ENCODE peak calls at places on chromosomes 3 and 15, in four cellular contexts. H is heart right ventricle, N is AG04449, J is lower leg skin. L is an unnamed sample.

GRCh38 chr3:143751643-143752178 is 96.6 kb downstream of the SLC9A9 start:
- DNase-seq in N (no peak), H (no peak), J (no peak), L (no peak)

GRCh38 chr3:64653101-64653500 is 34.7 kb downstream of the ADAMTS9 start:
- DNase-seq in J (no peak), N (no peak), H (no peak), L (no peak)

GRCh38 chr3:55198554-55198953 is 270.7 kb upstream of the LRTM1 start:
- DNase-seq in J (no peak), N (peak; percentile 95), H (no peak), L (no peak)

GRCh38 chr3:31274406-31275024 is 258.2 kb upstream of the STT3B start:
- DNase-seq in N (no peak), J (no peak), H (no peak), L (no peak)

GRCh38 chr15:92616621-92617179 is 38.9 kb downstream of the FAM174B start:
- DNase-seq in N (no peak), J (no peak), H (no peak), L (peak; percentile 73)

GRCh38 chr3:57864853-57865252 is 108.7 kb downstream of the SLMAP start:
- DNase-seq in J (no peak), N (no peak), H (no peak), L (no peak)

GRCh38 chr3:16203671-16204629 is 29.5 kb downstream of the GALNT15 start:
- DNase-seq in J (no peak), N (no peak), H (no peak), L (no peak)

GRCh38 chr3:160565442-160566403 is at the start of gene KPNA4:
- DNase-seq in H (peak; percentile 97), N (peak; percentile 69), J (peak; percentile 97), L (peak; percentile 99)

GRCh38 chr15:72604794-72605193 is 49.7 kb upstream of the GOLGA6B start:
- DNase-seq in J (no peak), N (no peak), H (no peak), L (no peak)

GRCh38 chr15:89002281-89002761 is 85.9 kb upstream of the ABHD2 start:
- DNase-seq in N (peak; percentile 33), H (peak; percentile 30), J (no peak), L (no peak)

GRCh38 chr15:89002830-89003229 is 85.4 kb upstream of the ABHD2 start:
- DNase-seq in N (no peak), H (no peak), J (no peak), L (no peak)

GRCh38 chr15:88997531-88997930 is 84.4 kb upstream of the MFGE8 start:
- DNase-seq in J (no peak), N (no peak), H (no peak), L (no peak)

GRCh38 chr15:88995449-88995848 is 82.3 kb upstream of the MFGE8 start:
- DNase-seq in N (no peak), J (no peak), H (no peak), L (no peak)

GRCh38 chr15:88998980-88999713 is 86.0 kb upstream of the MFGE8 start:
- DNase-seq in N (no peak), H (no peak), J (no peak), L (no peak)
- H3K4me3 ChIP-seq in N (no peak overlapping the region), H (no peak overlapping the region), J (no peak overlapping the region), L (no peak overlapping the region)

GRCh38 chr15:96334017-96334704 is 3.7 kb downstream of the NR2F2 start:
- DNase-seq in J (no peak), N (no peak), H (no peak), L (peak; percentile 72)
- H3K4me3 ChIP-seq in J (peak overlapping the region; percentile 66), N (peak overlapping the region; percentile 96), H (peak overlapping the region; percentile 64), L (peak overlapping the region; percentile 94)

GRCh38 chr3:49120096-49120437 is 556 bp downstream of the USP19 start:
- DNase-seq in H (no peak), J (no peak), N (no peak), L (no peak)

GRCh38 chr3:49122022-49122421 is 1.4 kb upstream of the USP19 start:
- DNase-seq in H (no peak), J (no peak), N (no peak), L (no peak)

GRCh38 chr3:49122886-49123545 is 2.4 kb upstream of the USP19 start:
- DNase-seq in J (no peak), H (no peak), N (no peak), L (no peak)

GRCh38 chr3:49120438-49121135 is at the start of gene USP19:
- DNase-seq in J (peak; percentile 94), N (no peak), H (peak; percentile 97), L (peak; percentile 97)

DNA sequence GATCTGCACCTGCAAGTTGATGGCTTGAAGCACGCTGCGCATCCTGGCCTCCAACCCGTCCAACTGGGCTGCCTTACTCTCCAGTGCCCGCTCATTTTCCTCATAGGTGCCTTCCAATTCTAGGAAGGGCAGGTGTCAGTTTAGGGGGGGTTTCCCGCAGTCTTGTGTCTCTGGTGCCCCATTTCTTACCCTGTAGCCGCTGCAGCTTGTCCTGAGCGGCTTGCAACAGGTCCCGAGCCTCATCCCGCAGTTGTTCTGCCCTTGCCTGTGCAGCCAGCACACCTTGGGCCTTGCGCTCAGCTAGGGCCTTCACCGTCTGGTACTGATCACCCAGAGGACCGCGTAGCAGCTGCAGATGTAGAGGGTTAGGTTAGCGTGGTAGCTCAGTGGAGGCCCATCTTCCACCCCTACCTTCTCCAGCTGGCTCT is 635 bp upstream of the USP19 start:
- DNase-seq in J (no peak), H (no peak), N (no peak), L (no peak)
- H3K4me3 ChIP-seq in J (no peak overlapping the region), H (no peak overlapping the region), N (peak overlapping the region; percentile 96), L (peak overlapping the region; percentile 94)

GRCh38 chr15:46365612-46366011 is 730.8 kb downstream of the SQOR start:
- DNase-seq in J (peak; percentile 52), N (peak; percentile 23), H (no peak), L (no peak)
- H3K4me3 ChIP-seq in J (no peak overlapping the region), N (no peak overlapping the region), H (no peak overlapping the region), L (peak overlapping the region; percentile 38)

DNA sequence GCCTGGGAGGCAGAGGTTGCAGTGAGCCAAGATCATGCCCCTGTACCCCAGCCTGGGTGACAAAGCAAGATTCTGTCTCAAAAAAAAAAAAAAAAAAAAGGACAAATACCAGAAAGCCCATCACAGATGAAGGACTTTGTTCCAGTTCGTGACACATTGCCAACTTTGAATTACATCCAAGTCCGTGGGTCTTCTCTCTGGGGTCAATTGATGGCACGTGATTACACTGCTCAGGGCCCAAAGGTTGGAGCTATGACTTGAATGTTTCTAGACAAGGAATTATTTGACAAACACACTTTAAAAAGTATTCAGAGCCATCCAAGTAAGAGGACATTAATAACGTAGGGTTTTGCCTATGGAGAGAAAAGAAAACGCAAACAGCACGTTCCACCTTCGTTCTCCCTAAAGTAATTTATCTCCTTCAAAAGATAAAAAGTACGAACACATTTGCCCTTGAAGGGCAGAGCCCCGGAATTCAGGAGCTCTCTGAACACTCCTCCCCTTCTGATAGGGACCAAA is 31.4 kb upstream of the ST3GAL6 start:
- DNase-seq in H (no peak), J (no peak), N (no peak), L (no peak)
- H3K4me3 ChIP-seq in H (peak overlapping the region; percentile 93), J (peak overlapping the region; percentile 57), N (peak overlapping the region; percentile 68), L (peak overlapping the region; percentile 95)

GRCh38 chr3:94064243-94064642 is 1.4 kb downstream of the NSUN3 start:
- DNase-seq in J (no peak), N (no peak), H (no peak), L (no peak)
- H3K4me3 ChIP-seq in J (no peak overlapping the region), N (peak overlapping the region; percentile 65), H (no peak overlapping the region), L (peak overlapping the region; percentile 78)

DNA sequence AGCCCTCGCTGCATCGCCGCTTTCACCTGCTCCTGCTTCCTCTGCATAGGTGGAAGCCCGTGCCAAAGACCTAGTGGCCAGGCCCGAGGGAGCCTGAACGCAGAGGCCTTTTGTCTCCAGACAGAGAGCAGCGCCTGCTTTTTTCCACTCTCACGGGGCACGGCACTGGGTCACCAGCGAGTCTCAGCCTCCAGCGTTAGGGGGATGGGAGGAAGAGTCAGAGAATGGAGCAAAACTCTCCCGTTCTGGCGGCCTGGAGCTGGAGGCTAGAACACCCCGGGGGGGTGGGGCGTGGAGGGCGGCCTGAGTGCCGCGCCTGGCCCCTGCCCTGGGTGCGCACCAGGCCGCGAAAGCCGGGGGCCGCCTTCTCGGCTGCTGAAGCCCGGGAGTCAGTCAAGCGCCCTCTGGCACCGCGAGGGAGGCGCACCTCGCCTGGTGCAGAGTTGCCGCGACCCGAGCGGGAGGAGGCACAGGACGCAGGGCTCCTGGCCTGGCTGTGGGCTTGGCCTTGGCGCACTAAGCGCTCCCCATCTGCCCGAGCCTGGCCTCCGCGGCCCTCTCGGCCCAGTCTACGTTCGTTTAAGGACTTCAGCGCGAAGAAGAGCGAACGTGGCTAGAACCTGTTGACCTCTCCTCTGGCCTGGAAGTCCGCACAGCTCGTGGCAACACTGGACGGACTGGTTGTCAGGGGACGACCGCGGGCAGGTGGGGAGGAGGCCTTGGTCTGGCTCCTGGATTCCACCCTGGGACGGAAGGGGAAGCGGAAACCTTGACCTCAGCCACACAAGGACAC is 21.5 kb downstream of the NR2F2 start:
- DNase-seq in J (no peak), N (no peak), H (peak; percentile 51), L (peak; percentile 86)
- H3K4me3 ChIP-seq in J (no peak overlapping the region), N (no peak overlapping the region), H (no peak overlapping the region), L (peak overlapping the region; percentile 94)

GRCh38 chr15:87368511-87368910 is 888.0 kb downstream of the NTRK3 start:
- DNase-seq in N (no peak), H (no peak), J (no peak), L (no peak)
- H3K4me3 ChIP-seq in N (no peak overlapping the region), H (no peak overlapping the region), J (no peak overlapping the region), L (no peak overlapping the region)

GRCh38 chr3:123696796-123697195 is 111.9 kb upstream of the HACD2 start:
- DNase-seq in J (no peak), H (no peak), N (no peak), L (no peak)

GRCh38 chr3:123695152-123695551 is 110.3 kb upstream of the HACD2 start:
- DNase-seq in H (no peak), J (no peak), N (no peak), L (no peak)

GRCh38 chr3:123694377-123695147 is 109.7 kb upstream of the HACD2 start:
- DNase-seq in H (no peak), N (no peak), J (no peak), L (no peak)

GRCh38 chr3:123693584-123693983 is 108.7 kb upstream of the HACD2 start:
- DNase-seq in H (no peak), J (no peak), N (no peak), L (no peak)

DNA sequence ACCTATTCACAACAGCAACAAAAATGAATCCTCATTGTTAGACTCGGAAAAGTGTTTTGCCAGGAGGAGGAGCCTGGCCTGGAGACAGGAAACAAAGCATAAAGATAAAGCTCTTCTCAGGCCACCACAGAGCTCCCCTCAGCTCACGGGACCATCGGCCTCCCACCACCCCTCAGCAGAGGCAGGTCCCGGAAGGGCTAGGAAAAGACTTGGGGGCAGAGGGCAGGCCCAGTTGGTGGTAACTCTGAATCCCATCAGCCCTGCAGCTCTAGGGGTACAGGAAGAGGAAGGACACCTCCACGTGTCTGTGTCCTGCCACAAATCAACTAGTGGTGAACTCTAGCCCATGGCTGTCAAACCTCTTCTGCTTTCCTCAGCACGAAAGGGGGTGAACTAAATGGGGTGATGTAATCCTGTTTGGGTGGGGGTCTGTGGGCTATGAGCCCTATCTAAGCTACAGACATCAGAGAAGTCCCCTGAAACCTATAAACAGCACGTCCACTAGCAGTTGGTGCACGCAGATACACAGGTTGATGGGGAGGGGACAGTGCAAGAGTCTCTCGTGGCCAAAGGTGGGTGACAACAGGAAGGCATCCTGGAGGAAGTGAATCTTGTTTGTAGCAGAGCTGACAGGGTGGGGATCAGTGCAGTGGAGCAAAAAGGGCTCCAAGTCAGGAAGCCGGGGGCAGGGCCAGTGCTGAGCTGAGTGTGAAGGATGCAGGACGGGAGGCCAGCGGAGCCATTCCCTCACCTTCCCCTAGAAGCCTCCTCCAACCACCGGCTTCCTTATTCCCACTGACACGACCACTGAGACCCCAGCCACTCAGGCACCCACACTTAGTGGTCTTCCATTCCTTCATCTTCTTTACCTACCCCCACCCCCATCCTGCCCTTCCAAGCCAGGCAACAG is 111.1 kb upstream of the HACD2 start:
- DNase-seq in J (no peak), H (no peak), N (no peak), L (no peak)
- H3K4me3 ChIP-seq in J (no peak overlapping the region), H (no peak overlapping the region), N (no peak overlapping the region), L (peak overlapping the region; percentile 81)

L was measured in coronary artery.